ENCODE peak calls at places on chromosomes 5 and 9, in nine cellular contexts. J is fibroblast of gingiva; X is stimulated activated CD8-positive, alpha-beta memory T cell treated with anti-CD3 and anti-CD28 coated beads, Interleukin-15, amount 100 ng/mL, for 4 hours; K is NCI-H2029; V is cardiac fibroblast; L is A549; B is aorta; C is stimulated activated CD4-positive, alpha-beta T cell treated with anti-CD3 and anti-CD28 coated beads, Interleukin-2, amount 100 ng/mL, for 48 hours; I is GM13977. P is an unnamed sample.

GRCh38 chr9:16530669-16531461 is 339.6 kb downstream of the BNC2 start:
- DNase-seq in C (no peak), B (no peak), K (no peak), V (no peak), X (no peak), J (no peak), L (no peak), I (no peak), P (no peak)

GRCh38 chr5:159132429-159133040 is 32.8 kb upstream of the EBF1 start:
- DNase-seq in C (no peak), L (no peak), K (no peak), B (no peak), J (peak), X (no peak), I (no peak), V (no peak), P (no peak)

GRCh38 chr9:18061856-18062255 is 412.1 kb upstream of the ADAMTSL1 start:
- DNase-seq in B (no peak), L (no peak), X (no peak), K (no peak), C (no peak), V (peak), I (no peak), J (no peak), P (no peak)

GRCh38 chr5:34509392-34509791 is 146.7 kb upstream of the RAI14 start:
- DNase-seq in K (no peak), J (no peak), X (no peak), B (no peak), L (no peak), C (no peak), I (no peak), V (no peak), P (no peak)

GRCh38 chr5:93601433-93602175 is 18.6 kb downstream of the NR2F1 start:
- DNase-seq in L (no peak), K (no peak), V (no peak), I (no peak), J (no peak), X (no peak), C (no peak), B (no peak), P (peak)

GRCh38 chr5:110663525-110663924 is 62.9 kb downstream of the TMEM232 start:
- DNase-seq in X (no peak), V (no peak), B (no peak), L (no peak), C (no peak), I (no peak), J (no peak), K (no peak), P (no peak)

GRCh38 chr9:130886981-130887380 is 9.6 kb downstream of the QRFP start:
- DNase-seq in K (no peak), J (no peak), B (no peak), X (no peak), I (no peak), C (no peak), V (no peak), L (no peak), P (no peak)

GRCh38 chr9:34010979-34011378 is 37.7 kb downstream of the UBAP2 start:
- DNase-seq in I (no peak), K (no peak), C (no peak), B (no peak), J (no peak), X (no peak), V (peak), L (peak), P (no peak)

GRCh38 chr9:21709464-21710058 is 92.9 kb upstream of the MTAP start:
- DNase-seq in V (peak), C (peak), B (no peak), L (peak), K (peak), X (peak), I (no peak), J (peak), P (no peak)

GRCh38 chr5:75536694-75537360 is 25.1 kb downstream of the POLK start:
- DNase-seq in J (no peak), V (no peak), L (no peak), B (no peak), K (no peak), I (no peak), C (no peak), X (no peak), P (no peak)

GRCh38 chr5:72849546-72849945 is 33.1 kb downstream of the TNPO1 start:
- DNase-seq in K (no peak), B (no peak), V (no peak), J (no peak), X (no peak), L (no peak), C (no peak), I (no peak), P (no peak)

GRCh38 chr5:55533806-55534435 is 843 bp downstream of the PLPP1 start:
- DNase-seq in V (peak), X (no peak), K (peak), J (peak), I (peak), L (peak), C (no peak), B (no peak), P (peak)

GRCh38 chr5:176361437-176362097 is at the start of gene KIAA1191:
- DNase-seq in X (peak), C (peak), V (peak), K (peak), B (peak), L (peak), I (peak), J (peak), P (peak)

GRCh38 chr5:137223324-137224295 is 275.5 kb downstream of the SPOCK1 start:
- DNase-seq in I (no peak), C (no peak), V (no peak), X (no peak), B (no peak), L (no peak), K (no peak), J (no peak), P (no peak)

GRCh38 chr5:126909856-126910255 is 120.5 kb downstream of the MARCHF3 start:
- DNase-seq in C (no peak), J (no peak), B (no peak), X (no peak), V (no peak), K (no peak), I (no peak), L (no peak), P (no peak)

GRCh38 chr9:136403915-136404800 is 4.2 kb upstream of the SNAPC4 start:
- DNase-seq in K (no peak), L (no peak), C (peak), B (no peak), X (no peak), I (peak), V (no peak), J (no peak), P (no peak)

GRCh38 chr5:75584641-75585040 is 26.6 kb upstream of the ANKDD1B start:
- DNase-seq in X (no peak), I (no peak), V (peak), K (no peak), B (no peak), C (no peak), L (no peak), J (no peak), P (no peak)

GRCh38 chr9:81851340-81851739 is 76.9 kb upstream of the SPATA31D4 start:
- DNase-seq in I (no peak), B (no peak), C (no peak), V (no peak), X (no peak), J (no peak), K (peak), L (no peak), P (no peak)

GRCh38 chr9:111948958-111949357 is 52.3 kb downstream of the UGCG start:
- DNase-seq in C (no peak), X (no peak), L (no peak), J (no peak), K (no peak), V (no peak), I (no peak), B (no peak), P (no peak)

GRCh38 chr5:178685386-178686059 is 44.9 kb downstream of the ZNF354A start:
- DNase-seq in J (no peak), B (no peak), V (no peak), C (no peak), I (no peak), K (no peak), L (no peak), X (no peak), P (no peak)

GRCh38 chr9:129007035-129007765 is 20.9 kb downstream of the SH3GLB2 start:
- DNase-seq in V (peak), X (no peak), K (no peak), I (no peak), B (peak), C (no peak), J (no peak), L (no peak), P (no peak)

GRCh38 chr5:168696611-168697010 is 117.4 kb upstream of the PANK3 start:
- DNase-seq in X (no peak), B (no peak), L (no peak), J (no peak), K (no peak), C (no peak), V (no peak), I (no peak), P (no peak)

GRCh38 chr9:76717176-76717575 is 47.1 kb upstream of the PCA3 start:
- DNase-seq in B (no peak), K (peak), C (no peak), X (no peak), V (no peak), J (no peak), L (no peak), I (no peak), P (no peak)

GRCh38 chr9:136117291-136118060 is 1.2 kb downstream of the TMEM250 start:
- DNase-seq in V (peak), C (no peak), X (no peak), J (peak), B (no peak), I (no peak), L (peak), K (no peak), P (no peak)

GRCh38 chr9:107260437-107261081 is 22.5 kb upstream of the RAD23B start:
- DNase-seq in X (no peak), C (no peak), K (no peak), V (no peak), J (no peak), I (peak), L (no peak), B (no peak), P (no peak)

GRCh38 chr5:120419110-120419509 is 45.0 kb upstream of the PRR16 start:
- DNase-seq in C (no peak), L (no peak), K (no peak), J (no peak), X (no peak), B (no peak), I (no peak), V (no peak), P (no peak)

GRCh38 chr5:71767661-71768060 is 48.6 kb downstream of the CARTPT start:
- DNase-seq in L (no peak), V (peak), I (no peak), C (no peak), J (peak), B (no peak), K (no peak), X (no peak), P (no peak)

GRCh38 chr5:9015250-9015936 is 530.5 kb downstream of the SEMA5A start:
- DNase-seq in X (no peak), B (no peak), L (no peak), I (no peak), V (peak), C (no peak), J (no peak), K (no peak), P (no peak)

GRCh38 chr5:150763023-150763793 is 4.4 kb upstream of the DCTN4 start:
- DNase-seq in X (no peak), C (no peak), K (peak), J (peak), I (no peak), L (peak), V (peak), B (no peak), P (no peak)

GRCh38 chr9:33425128-33425533 is 22.3 kb downstream of the AQP3 start:
- DNase-seq in L (peak), X (no peak), V (no peak), C (no peak), K (no peak), B (no peak), I (no peak), J (no peak), P (no peak)

GRCh38 chr5:149452665-149453617 is 73.8 kb upstream of the IL17B start:
- DNase-seq in K (no peak), B (peak), L (peak), V (peak), X (no peak), C (no peak), I (no peak), J (peak), P (peak)

GRCh38 chr5:174612686-174613085 is 111.7 kb upstream of the MSX2 start:
- DNase-seq in V (no peak), J (no peak), C (no peak), B (no peak), K (no peak), L (peak), I (no peak), X (no peak), P (no peak)

GRCh38 chr9:137755261-137755927 is 122.2 kb upstream of the CACNA1B start:
- DNase-seq in I (no peak), V (no peak), X (no peak), L (no peak), B (no peak), J (no peak), C (no peak), K (no peak), P (no peak)

GRCh38 chr5:132771559-132771998 is 5.5 kb downstream of the SEPTIN8 start:
- DNase-seq in L (peak), V (peak), J (peak), K (no peak), B (peak), I (no peak), C (no peak), X (no peak), P (peak)

P was measured in AG08396.